ENCODE peak calls at places on chromosomes 2 and 18, in eight cellular contexts. One of them, this sample, is unnamed. For H3K9me3, the result is how much of the 10 kb centered on the place peaks cover.

GRCh38 chr18:22032392-22032961 is 136.9 kb upstream of the GATA6 start:
- DNase-seq in CD8-positive, alpha-beta T cell: no peak
- DNase-seq in lung: peak
- DNase-seq in HCT116: peak
- DNase-seq in fibroblast of lung: peak
- DNase-seq in lower lobe of right lung: no peak
- DNase-seq in SK-N-SH: no peak
- DNase-seq in esophagus squamous epithelium: no peak
- DNase-seq in this sample: no peak

GRCh38 chr2:109558076-109558882 is 55.5 kb downstream of the SEPTIN10 start:
- DNase-seq in CD8-positive, alpha-beta T cell: no peak
- DNase-seq in fibroblast of lung: peak
- DNase-seq in esophagus squamous epithelium: no peak
- DNase-seq in lower lobe of right lung: no peak
- DNase-seq in SK-N-SH: no peak
- DNase-seq in lung: no peak
- DNase-seq in HCT116: peak
- DNase-seq in this sample: no peak

GRCh38 chr18:74611791-74612190 is 14.1 kb downstream of the ZNF407 start:
- DNase-seq in SK-N-SH: no peak
- DNase-seq in lung: no peak
- DNase-seq in CD8-positive, alpha-beta T cell: no peak
- DNase-seq in HCT116: no peak
- DNase-seq in fibroblast of lung: no peak
- DNase-seq in esophagus squamous epithelium: no peak
- DNase-seq in lower lobe of right lung: no peak
- DNase-seq in this sample: no peak

GRCh38 chr18:76471593-76471992 is 23.4 kb downstream of the ZNF516 start:
- DNase-seq in CD8-positive, alpha-beta T cell: no peak
- DNase-seq in lower lobe of right lung: peak
- DNase-seq in SK-N-SH: no peak
- DNase-seq in fibroblast of lung: no peak
- DNase-seq in lung: no peak
- DNase-seq in HCT116: no peak
- DNase-seq in esophagus squamous epithelium: no peak
- DNase-seq in this sample: no peak

GRCh38 chr18:45103319-45104070 is 422.8 kb downstream of the SETBP1 start:
- DNase-seq in fibroblast of lung: no peak
- DNase-seq in lower lobe of right lung: no peak
- DNase-seq in CD8-positive, alpha-beta T cell: no peak
- DNase-seq in lung: no peak
- DNase-seq in SK-N-SH: no peak
- DNase-seq in esophagus squamous epithelium: no peak
- DNase-seq in HCT116: no peak
- DNase-seq in this sample: no peak

GRCh38 chr2:159155791-159156190 is 130.7 kb downstream of the WDSUB1 start:
- DNase-seq in HCT116: no peak
- DNase-seq in fibroblast of lung: no peak
- DNase-seq in esophagus squamous epithelium: no peak
- DNase-seq in lower lobe of right lung: no peak
- DNase-seq in SK-N-SH: no peak
- DNase-seq in CD8-positive, alpha-beta T cell: no peak
- DNase-seq in lung: no peak
- DNase-seq in this sample: no peak

GRCh38 chr2:107591541-107591940 is 235.2 kb upstream of the RGPD4 start:
- DNase-seq in fibroblast of lung: peak
- DNase-seq in lower lobe of right lung: no peak
- DNase-seq in lung: no peak
- DNase-seq in SK-N-SH: no peak
- DNase-seq in esophagus squamous epithelium: no peak
- DNase-seq in CD8-positive, alpha-beta T cell: no peak
- DNase-seq in HCT116: no peak
- DNase-seq in this sample: no peak

GRCh38 chr18:59907660-59908059 is 7.9 kb downstream of the PMAIP1 start:
- DNase-seq in HCT116: no peak
- DNase-seq in CD8-positive, alpha-beta T cell: no peak
- DNase-seq in lung: no peak
- DNase-seq in esophagus squamous epithelium: no peak
- DNase-seq in SK-N-SH: no peak
- DNase-seq in lower lobe of right lung: no peak
- DNase-seq in fibroblast of lung: no peak
- DNase-seq in this sample: no peak

GRCh38 chr2:233940376-233941276 is 23.5 kb downstream of the TRPM8 start:
- DNase-seq in CD8-positive, alpha-beta T cell: no peak
- DNase-seq in SK-N-SH: no peak
- DNase-seq in esophagus squamous epithelium: no peak
- DNase-seq in fibroblast of lung: no peak
- DNase-seq in lower lobe of right lung: no peak
- DNase-seq in lung: no peak
- DNase-seq in HCT116: no peak
- DNase-seq in this sample: no peak

GRCh38 chr2:235414422-235414821 is 79.4 kb upstream of the AGAP1 start:
- DNase-seq in esophagus squamous epithelium: no peak
- DNase-seq in SK-N-SH: no peak
- DNase-seq in lower lobe of right lung: no peak
- DNase-seq in fibroblast of lung: no peak
- DNase-seq in CD8-positive, alpha-beta T cell: no peak
- DNase-seq in lung: peak
- DNase-seq in HCT116: no peak
- DNase-seq in this sample: no peak

GRCh38 chr2:212177724-212178123 is 360.9 kb downstream of the ERBB4 start:
- DNase-seq in lung: no peak
- DNase-seq in esophagus squamous epithelium: no peak
- DNase-seq in HCT116: peak
- DNase-seq in lower lobe of right lung: no peak
- DNase-seq in CD8-positive, alpha-beta T cell: no peak
- DNase-seq in SK-N-SH: no peak
- DNase-seq in fibroblast of lung: no peak
- DNase-seq in this sample: no peak

DNA sequence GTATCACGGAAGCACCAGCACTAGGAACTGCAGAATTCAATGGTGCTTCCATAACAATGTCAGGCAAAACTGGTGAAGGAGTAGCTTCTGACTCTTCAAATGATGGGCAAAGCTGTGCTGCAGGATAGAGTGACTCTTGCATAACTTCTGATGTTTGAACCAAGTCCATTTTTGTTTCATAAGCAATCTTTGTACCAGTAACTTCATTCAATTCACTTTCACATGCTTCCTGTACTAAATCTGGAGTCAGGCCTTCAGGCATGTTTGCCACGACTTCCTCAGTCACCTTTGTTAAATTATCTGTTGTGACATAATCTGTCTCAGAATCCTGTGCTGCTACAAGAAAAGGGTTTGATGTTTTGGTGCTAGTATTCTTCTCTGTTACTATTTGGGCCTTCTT is 24.0 kb downstream of the RTN4 start:
- DNase-seq in fibroblast of lung: no peak
- DNase-seq in HCT116: no peak
- DNase-seq in esophagus squamous epithelium: no peak
- DNase-seq in SK-N-SH: no peak
- DNase-seq in lung: no peak
- DNase-seq in CD8-positive, alpha-beta T cell: no peak
- DNase-seq in lower lobe of right lung: no peak
- DNase-seq in this sample: no peak
- H3K27ac ChIP-seq in fibroblast of lung: no peak
- H3K27ac ChIP-seq in HCT116: no peak
- H3K27ac ChIP-seq in esophagus squamous epithelium: peak
- H3K27ac ChIP-seq in SK-N-SH: no peak
- H3K27ac ChIP-seq in lung: no peak
- H3K27ac ChIP-seq in CD8-positive, alpha-beta T cell: no peak
- H3K27ac ChIP-seq in lower lobe of right lung: no peak
- H3K27ac ChIP-seq in this sample: no peak

GRCh38 chr2:165846056-165846455 is 52.0 kb upstream of the GALNT3 start:
- DNase-seq in CD8-positive, alpha-beta T cell: no peak
- DNase-seq in fibroblast of lung: no peak
- DNase-seq in HCT116: no peak
- DNase-seq in lower lobe of right lung: no peak
- DNase-seq in esophagus squamous epithelium: no peak
- DNase-seq in SK-N-SH: no peak
- DNase-seq in lung: no peak
- DNase-seq in this sample: no peak

GRCh38 chr2:165852394-165852793 is 58.3 kb upstream of the GALNT3 start:
- DNase-seq in fibroblast of lung: no peak
- DNase-seq in CD8-positive, alpha-beta T cell: no peak
- DNase-seq in lung: no peak
- DNase-seq in HCT116: no peak
- DNase-seq in lower lobe of right lung: no peak
- DNase-seq in SK-N-SH: no peak
- DNase-seq in esophagus squamous epithelium: no peak
- DNase-seq in this sample: no peak

GRCh38 chr2:165844216-165844615 is 50.2 kb upstream of the GALNT3 start:
- DNase-seq in CD8-positive, alpha-beta T cell: no peak
- DNase-seq in esophagus squamous epithelium: no peak
- DNase-seq in fibroblast of lung: no peak
- DNase-seq in lower lobe of right lung: no peak
- DNase-seq in lung: no peak
- DNase-seq in HCT116: no peak
- DNase-seq in SK-N-SH: no peak
- DNase-seq in this sample: no peak

GRCh38 chr2:165847001-165847400 is 53.0 kb upstream of the GALNT3 start:
- DNase-seq in HCT116: no peak
- DNase-seq in CD8-positive, alpha-beta T cell: no peak
- DNase-seq in fibroblast of lung: no peak
- DNase-seq in lung: no peak
- DNase-seq in SK-N-SH: no peak
- DNase-seq in esophagus squamous epithelium: no peak
- DNase-seq in lower lobe of right lung: no peak
- DNase-seq in this sample: no peak
- TF ChIP-seq CTCF in HCT116: no peak
- TF ChIP-seq CTCF in CD8-positive, alpha-beta T cell: no peak
- TF ChIP-seq CTCF in fibroblast of lung: no peak
- TF ChIP-seq CTCF in lung: no peak
- TF ChIP-seq CTCF in SK-N-SH: no peak
- TF ChIP-seq CTCF in esophagus squamous epithelium: no peak
- TF ChIP-seq CTCF in lower lobe of right lung: no peak
- TF ChIP-seq CTCF in this sample: no peak

DNA sequence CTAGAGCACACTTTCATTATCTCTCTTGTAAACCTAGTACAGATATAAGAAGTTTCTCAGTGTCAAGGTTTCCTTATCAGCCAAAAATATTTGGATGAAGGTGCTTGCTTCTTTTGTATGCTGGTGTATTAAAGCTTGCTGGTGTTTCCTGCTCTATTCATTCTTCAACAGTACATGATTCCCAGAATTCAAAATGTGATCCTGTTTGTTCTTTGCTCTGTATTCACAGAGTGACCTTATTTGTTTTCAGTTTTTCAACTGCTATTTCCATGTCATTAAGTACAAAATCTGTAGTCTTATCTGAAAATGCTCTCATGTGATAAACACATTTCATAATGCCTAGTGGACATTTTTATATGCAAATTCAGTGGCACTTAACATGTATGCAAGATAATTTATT is 1185.8 kb downstream of the SUCLG1 start:
- DNase-seq in fibroblast of lung: no peak
- DNase-seq in SK-N-SH: no peak
- DNase-seq in esophagus squamous epithelium: no peak
- DNase-seq in HCT116: no peak
- DNase-seq in CD8-positive, alpha-beta T cell: no peak
- DNase-seq in lower lobe of right lung: no peak
- DNase-seq in lung: no peak
- DNase-seq in this sample: no peak
- H3K9me3 ChIP-seq in fibroblast of lung: under half
- H3K9me3 ChIP-seq in SK-N-SH: under half
- H3K9me3 ChIP-seq in esophagus squamous epithelium: under half
- H3K9me3 ChIP-seq in HCT116: under half
- H3K9me3 ChIP-seq in CD8-positive, alpha-beta T cell: under half
- H3K9me3 ChIP-seq in lower lobe of right lung: under half
- H3K9me3 ChIP-seq in lung: under half
- H3K9me3 ChIP-seq in this sample: under half

GRCh38 chr2:219434468-219434717 is 250 bp upstream of the SPEG start:
- DNase-seq in HCT116: no peak
- DNase-seq in SK-N-SH: no peak
- DNase-seq in esophagus squamous epithelium: no peak
- DNase-seq in CD8-positive, alpha-beta T cell: no peak
- DNase-seq in fibroblast of lung: no peak
- DNase-seq in lower lobe of right lung: no peak
- DNase-seq in lung: no peak
- DNase-seq in this sample: no peak
- H3K27ac ChIP-seq in HCT116: peak
- H3K27ac ChIP-seq in SK-N-SH: no peak
- H3K27ac ChIP-seq in esophagus squamous epithelium: peak
- H3K27ac ChIP-seq in CD8-positive, alpha-beta T cell: no peak
- H3K27ac ChIP-seq in fibroblast of lung: no peak
- H3K27ac ChIP-seq in lower lobe of right lung: no peak
- H3K27ac ChIP-seq in lung: peak
- H3K27ac ChIP-seq in this sample: no peak

DNA sequence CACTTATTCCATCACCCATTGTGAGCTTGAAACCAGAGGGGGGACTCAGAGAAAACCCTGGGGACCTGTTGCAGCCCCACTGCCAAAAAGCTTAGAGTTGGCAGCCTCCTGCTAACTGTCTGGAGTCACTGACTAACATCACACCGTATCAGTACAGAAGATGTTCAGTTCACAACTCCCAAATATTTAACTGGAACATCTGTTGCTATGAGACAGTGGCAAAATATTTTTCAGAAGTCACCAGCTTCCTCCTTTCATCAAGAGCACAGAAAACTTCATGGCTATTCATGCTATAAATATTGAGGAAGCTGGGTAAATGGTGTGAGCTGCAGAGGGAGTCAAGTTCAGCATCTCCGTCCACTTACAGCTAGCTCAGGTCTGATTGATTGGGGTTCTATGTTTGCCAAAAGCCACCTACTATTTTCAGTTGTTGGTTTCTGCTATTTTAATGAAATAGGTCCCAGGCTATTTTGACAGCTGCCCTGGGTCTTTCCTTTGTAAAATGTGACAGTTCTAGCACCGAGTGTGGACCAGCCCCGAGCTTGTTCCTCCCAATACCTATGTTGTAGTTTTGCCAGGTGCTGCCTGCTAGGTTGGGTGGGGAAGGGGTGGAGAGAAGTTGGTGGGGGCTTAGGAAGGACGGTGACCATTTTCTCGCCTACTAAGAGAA is 9.8 kb downstream of the TUBB6 start:
- DNase-seq in lung: no peak
- DNase-seq in lower lobe of right lung: no peak
- DNase-seq in esophagus squamous epithelium: no peak
- DNase-seq in SK-N-SH: no peak
- DNase-seq in CD8-positive, alpha-beta T cell: no peak
- DNase-seq in fibroblast of lung: peak
- DNase-seq in HCT116: no peak
- DNase-seq in this sample: no peak
- TF ChIP-seq CTCF in lung: no peak
- TF ChIP-seq CTCF in lower lobe of right lung: no peak
- TF ChIP-seq CTCF in esophagus squamous epithelium: no peak
- TF ChIP-seq CTCF in SK-N-SH: no peak
- TF ChIP-seq CTCF in CD8-positive, alpha-beta T cell: no peak
- TF ChIP-seq CTCF in fibroblast of lung: no peak
- TF ChIP-seq CTCF in HCT116: no peak
- TF ChIP-seq CTCF in this sample: no peak

DNA sequence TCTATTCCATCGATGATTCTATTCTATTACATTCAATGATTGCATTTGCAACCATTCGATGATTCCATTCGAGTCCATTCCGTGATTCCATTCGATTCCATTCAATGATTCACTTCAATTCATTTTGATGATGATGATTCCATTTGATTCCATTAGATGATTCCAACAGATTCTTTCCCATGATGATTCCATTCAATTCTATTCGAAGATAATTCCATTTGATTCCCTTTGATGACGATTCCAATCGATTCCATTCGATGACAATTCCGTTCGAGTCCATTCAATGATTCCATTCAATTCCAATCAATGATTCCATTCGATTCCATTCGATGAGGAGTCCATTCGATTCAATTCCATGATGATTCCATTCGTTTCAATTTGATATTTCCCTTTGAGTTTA is 1088.8 kb downstream of the RPIA start:
- DNase-seq in lower lobe of right lung: no peak
- DNase-seq in lung: no peak
- DNase-seq in SK-N-SH: no peak
- DNase-seq in esophagus squamous epithelium: no peak
- DNase-seq in CD8-positive, alpha-beta T cell: no peak
- DNase-seq in HCT116: no peak
- DNase-seq in fibroblast of lung: no peak
- DNase-seq in this sample: no peak
- H3K9me3 ChIP-seq in lower lobe of right lung: half or more
- H3K9me3 ChIP-seq in lung: half or more
- H3K9me3 ChIP-seq in SK-N-SH: under half
- H3K9me3 ChIP-seq in esophagus squamous epithelium: half or more
- H3K9me3 ChIP-seq in CD8-positive, alpha-beta T cell: under half
- H3K9me3 ChIP-seq in HCT116: half or more
- H3K9me3 ChIP-seq in fibroblast of lung: under half
- H3K9me3 ChIP-seq in this sample: half or more

This sample was measured in CD4-positive, alpha-beta T cell.